ENCODE peak calls at places on chromosomes 12 and 14, in four cellular contexts. R is H7, Q is AG04450, E is brain microvascular endothelial cell. J is an unnamed sample.

GRCh38 chr12:102548543-102548942 is 68.2 kb upstream of the IGF1 start:
- DNase-seq in E (no peak), R (no peak), Q (no peak), J (no peak)

GRCh38 chr14:37018571-37019240 is 153.7 kb downstream of the SLC25A21 start:
- DNase-seq in Q (no peak), E (no peak), R (no peak), J (no peak)

GRCh38 chr12:116541547-116542344 is 17.4 kb upstream of the MAP1LC3B2 start:
- DNase-seq in Q (no peak), R (no peak), E (no peak), J (no peak)

GRCh38 chr14:20680843-20681347 is 3.5 kb upstream of the RNASE4 start:
- DNase-seq in E (no peak), R (no peak), Q (no peak), J (no peak)

GRCh38 chr12:113453330-113453729 is 18.3 kb downstream of the LHX5 start:
- DNase-seq in R (no peak), E (no peak), Q (no peak), J (no peak)

GRCh38 chr14:20857630-20858261 is 33.4 kb upstream of the RNASE3 start:
- DNase-seq in E (peak), R (peak), Q (no peak), J (peak)

GRCh38 chr14:68569970-68570409 is 222.9 kb downstream of the ZFP36L1 start:
- DNase-seq in Q (no peak), R (no peak), E (no peak), J (no peak)

GRCh38 chr12:45051490-45052105 is 699 bp upstream of the DBX2 start:
- DNase-seq in R (peak), Q (no peak), E (no peak), J (no peak)

GRCh38 chr14:78446807-78447206 is 276.6 kb downstream of the NRXN3 start:
- DNase-seq in Q (no peak), R (peak), E (peak), J (no peak)

GRCh38 chr12:119128527-119128926 is 50.2 kb upstream of the HSPB8 start:
- DNase-seq in R (no peak), E (no peak), Q (no peak), J (no peak)

GRCh38 chr12:55965240-55965639 is 602 bp downstream of the PMEL start:
- DNase-seq in E (no peak), R (peak), Q (no peak), J (no peak)

GRCh38 chr12:55797068-55797467 is 20.5 kb downstream of the SARNP start:
- DNase-seq in R (peak), Q (no peak), E (peak), J (peak)

GRCh38 chr14:77116194-77116817 is 18.2 kb downstream of the CIPC start:
- DNase-seq in Q (no peak), E (no peak), R (no peak), J (no peak)

GRCh38 chr12:124555168-124555928 is 12.1 kb downstream of the NCOR2 start:
- DNase-seq in E (no peak), R (no peak), Q (no peak), J (peak)

GRCh38 chr14:23640524-23641141 is 4.5 kb downstream of the DHRS2 start:
- DNase-seq in E (peak), Q (no peak), R (peak), J (no peak)

GRCh38 chr12:10182662-10183061 is 3.8 kb downstream of the TMEM52B start:
- DNase-seq in E (peak), R (no peak), Q (no peak), J (no peak)

GRCh38 chr12:113149361-113150150 is at the start of gene CFAP73:
- DNase-seq in Q (peak), E (peak), R (peak), J (peak)

GRCh38 chr12:124024263-124024678 is 51.3 kb downstream of the ZNF664 start:
- DNase-seq in E (no peak), Q (no peak), R (no peak), J (peak)

DNA sequence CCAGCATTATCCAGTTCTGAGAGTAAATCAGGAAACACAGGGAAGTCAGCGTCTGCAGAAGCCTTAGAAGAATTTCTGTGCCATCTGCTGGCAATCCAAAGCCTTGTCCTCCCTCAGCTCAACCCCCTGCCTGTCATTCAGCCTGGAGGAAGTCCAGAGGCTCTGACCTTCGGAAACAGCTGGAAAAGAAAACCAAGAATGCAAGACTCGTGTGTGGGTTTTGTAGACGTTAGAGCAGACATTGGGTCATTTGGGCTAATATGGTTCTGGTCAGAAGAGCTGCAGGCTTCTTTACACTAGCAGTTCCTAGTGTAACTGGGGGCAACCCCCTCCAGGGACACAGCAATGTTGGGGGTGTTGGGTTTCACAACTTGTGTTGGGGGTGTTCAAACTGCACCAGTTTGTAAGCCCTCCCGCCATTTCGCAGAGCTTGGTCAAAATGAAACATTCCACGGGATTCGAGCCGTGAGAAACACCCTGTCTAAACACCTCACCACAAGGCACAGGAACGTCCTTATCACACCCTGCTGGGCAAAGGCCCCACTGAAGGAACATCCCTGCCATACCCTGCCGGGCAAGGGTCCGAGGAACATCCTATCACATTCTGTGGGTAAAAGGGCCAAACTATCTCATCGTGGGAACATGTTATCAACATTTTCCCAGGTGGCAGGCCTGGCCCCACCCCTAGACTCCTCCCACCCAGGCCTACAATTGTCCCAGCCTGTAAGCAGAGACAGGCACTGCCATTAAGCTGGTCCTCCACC is 21.0 kb upstream of the SERPINA4 start:
- DNase-seq in Q (no peak), R (no peak), E (peak), J (no peak)
- H3K4me3 ChIP-seq in Q (no peak), R (no peak), E (no peak), J (no peak)

DNA sequence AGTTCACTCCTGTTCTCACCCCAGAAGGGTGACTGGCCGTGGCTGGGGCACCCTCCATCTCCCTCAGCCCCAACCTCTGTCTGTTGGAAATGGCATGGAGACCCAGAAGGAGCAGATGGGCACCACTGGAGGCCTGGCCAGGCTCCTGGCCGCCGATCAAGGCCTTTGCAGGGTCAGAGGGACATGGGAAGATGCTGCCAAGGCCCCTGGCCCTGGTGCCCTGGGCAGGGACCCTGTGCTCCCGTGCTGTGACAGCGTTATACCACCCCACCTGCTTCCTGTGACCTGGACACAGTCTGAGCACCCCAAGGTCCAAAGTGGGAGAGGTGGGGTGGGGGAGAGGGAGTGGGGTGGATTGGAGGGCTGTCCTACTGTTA is 3.5 kb downstream of the INF2 start:
- DNase-seq in Q (no peak), R (no peak), E (no peak), J (no peak)
- H3K4me3 ChIP-seq in Q (no peak), R (no peak), E (no peak), J (no peak)

GRCh38 chr14:94025720-94026119 is 420 bp upstream of the OTUB2 start:
- DNase-seq in E (no peak), Q (no peak), R (no peak), J (no peak)
- H3K4me3 ChIP-seq in E (peak), Q (no peak), R (no peak), J (peak)

GRCh38 chr12:47774664-47775063 is 1.6 kb downstream of the SLC48A1 start:
- DNase-seq in E (no peak), Q (no peak), R (no peak), J (no peak)
- H3K4me3 ChIP-seq in E (no peak), Q (no peak), R (no peak), J (no peak)